ENCODE peak calls at places on chromosomes 12 and 14, in four cellular contexts. Z is activated CD4-positive, alpha-beta T cell treated with anti-CD3 and anti-CD28 coated beads for 24 hours; H is colonic mucosa; Y is CD4-positive, alpha-beta memory T cell. P is an unnamed sample.

GRCh38 chr12:59808317-59808910 is 212.6 kb downstream of the SLC16A7 start:
- DNase-seq in Z (peak; percentile 3), H (no peak), Y (peak; percentile 38), P (peak; percentile 50)

GRCh38 chr14:24160850-24161804 is at the start of gene IRF9:
- DNase-seq in Z (peak; percentile 99), H (peak; percentile 98), Y (peak; percentile 96), P (peak; percentile 96)

GRCh38 chr12:45125997-45126396 is 75.1 kb upstream of the DBX2 start:
- DNase-seq in Z (no peak), H (no peak), Y (no peak), P (no peak)

GRCh38 chr12:15962760-15963159 is 51.6 kb downstream of the DERA start:
- DNase-seq in Z (no peak), H (no peak), Y (no peak), P (peak; percentile 14)

GRCh38 chr14:90453401-90453951 is 56.6 kb downstream of the CALM1 start:
- DNase-seq in Z (no peak), H (no peak), Y (no peak), P (peak; percentile 20)

GRCh38 chr12:53131844-53132243 is 28.6 kb downstream of the SOAT2 start:
- DNase-seq in Z (no peak), H (no peak), Y (no peak), P (no peak)

GRCh38 chr14:68951051-68951797 is 27.9 kb downstream of the ACTN1 start:
- DNase-seq in Z (no peak), H (peak; percentile 85), Y (no peak), P (peak; percentile 96)

GRCh38 chr14:105529506-105530445 is 3.4 kb downstream of the TMEM121 start:
- DNase-seq in Z (no peak), H (no peak), Y (no peak), P (no peak)

GRCh38 chr12:54378791-54379400 is 5.6 kb downstream of the ZNF385A start:
- DNase-seq in Z (no peak), H (peak; percentile 73), Y (no peak), P (peak; percentile 34)

GRCh38 chr14:64720190-64720589 is 16.0 kb downstream of the PLEKHG3 start:
- DNase-seq in Z (no peak), H (peak; percentile 82), Y (no peak), P (no peak)

GRCh38 chr14:100025111-100025510 is 40.1 kb upstream of the EVL start:
- DNase-seq in Z (peak; percentile 9), H (peak; percentile 23), Y (no peak), P (peak; percentile 50)

GRCh38 chr14:29755311-29756052 is 172.2 kb downstream of the PRKD1 start:
- DNase-seq in Z (no peak), H (no peak), Y (no peak), P (peak; percentile 25)

GRCh38 chr12:31821484-31821883 is 92.7 kb upstream of the AMN1 start:
- DNase-seq in Z (no peak), H (no peak), Y (no peak), P (no peak)

GRCh38 chr12:90163975-90164374 is 455.3 kb upstream of the ATP2B1 start:
- DNase-seq in Z (no peak), H (no peak), Y (no peak), P (no peak)

GRCh38 chr14:71400821-71401447 is 493.7 kb downstream of the PCNX1 start:
- DNase-seq in Z (no peak), H (no peak), Y (no peak), P (peak; percentile 41)

GRCh38 chr14:72812292-72812851 is 81.5 kb downstream of the DPF3 start:
- DNase-seq in Z (no peak), H (no peak), Y (no peak), P (no peak)

GRCh38 chr12:88993655-88994054 is 358.6 kb downstream of the DUSP6 start:
- DNase-seq in Z (no peak), H (no peak), Y (no peak), P (peak; percentile 85)

GRCh38 chr12:110756611-110757010 is 13.9 kb upstream of the PPP1CC start:
- DNase-seq in Z (no peak), H (no peak), Y (no peak), P (no peak)

GRCh38 chr14:49971156-49972141 is 78.6 kb downstream of the ARF6 start:
- DNase-seq in Z (no peak), H (peak; percentile 65), Y (peak; percentile 75), P (peak; percentile 78)

GRCh38 chr14:78070344-78070743 is 99.8 kb upstream of the NRXN3 start:
- DNase-seq in Z (no peak), H (no peak), Y (no peak), P (no peak)

GRCh38 chr14:63423889-63424288 is 105.2 kb upstream of the GPHB5 start:
- DNase-seq in Z (no peak), H (no peak), Y (no peak), P (no peak)

P was measured in fibroblast of pulmonary artery.